ENCODE peak calls at places on chromosomes 13 and 19, in seven cellular contexts. Y is left ventricle myocardium inferior, S is cardiac muscle cell, V is left lung, W is mammary epithelial cell, E is stomach, U is cardiac fibroblast. I is an unnamed sample.

GRCh38 chr19:6616011-6616410 is 25.1 kb upstream of the CD70 start:
- DNase-seq in Y (no peak), S (no peak), V (no peak), W (peak; percentile 91), E (no peak), U (peak; percentile 71), I (no peak)

GRCh38 chr19:12843999-12844732 is 5.9 kb downstream of the MAST1 start:
- DNase-seq in Y (no peak), S (no peak), V (no peak), W (no peak), E (no peak), U (no peak), I (no peak)

GRCh38 chr13:75486146-75486545 is 4.2 kb upstream of the TBC1D4 start:
- DNase-seq in Y (no peak), S (no peak), V (no peak), W (no peak), E (no peak), U (no peak), I (no peak)

GRCh38 chr19:6232567-6232966 is 47.2 kb downstream of the MLLT1 start:
- DNase-seq in Y (no peak), S (no peak), V (no peak), W (peak; percentile 64), E (no peak), U (peak; percentile 92), I (no peak)

GRCh38 chr19:50358483-50359431 is 6.7 kb downstream of the NAPSA start:
- DNase-seq in Y (peak; percentile 74), S (no peak), V (peak; percentile 69), W (no peak), E (peak; percentile 58), U (peak; percentile 50), I (no peak)

GRCh38 chr19:32674153-32674958 is 624 bp downstream of the ANKRD27 start:
- DNase-seq in Y (no peak), S (no peak), V (no peak), W (no peak), E (no peak), U (no peak), I (peak; percentile 7)

GRCh38 chr13:24502567-24503375 is 9.8 kb downstream of the PARP4 start:
- DNase-seq in Y (peak; percentile 30), S (no peak), V (no peak), W (peak; percentile 86), E (peak; percentile 44), U (peak; percentile 71), I (no peak)

GRCh38 chr19:52691215-52691610 is 43.6 kb downstream of the ZNF611 start:
- DNase-seq in Y (peak; percentile 16), S (no peak), V (no peak), W (no peak), E (no peak), U (no peak), I (no peak)

GRCh38 chr13:97856001-97856675 is 97.3 kb upstream of the IPO5 start:
- DNase-seq in Y (peak; percentile 34), S (peak; percentile 4), V (no peak), W (no peak), E (no peak), U (peak; percentile 82), I (no peak)

DNA sequence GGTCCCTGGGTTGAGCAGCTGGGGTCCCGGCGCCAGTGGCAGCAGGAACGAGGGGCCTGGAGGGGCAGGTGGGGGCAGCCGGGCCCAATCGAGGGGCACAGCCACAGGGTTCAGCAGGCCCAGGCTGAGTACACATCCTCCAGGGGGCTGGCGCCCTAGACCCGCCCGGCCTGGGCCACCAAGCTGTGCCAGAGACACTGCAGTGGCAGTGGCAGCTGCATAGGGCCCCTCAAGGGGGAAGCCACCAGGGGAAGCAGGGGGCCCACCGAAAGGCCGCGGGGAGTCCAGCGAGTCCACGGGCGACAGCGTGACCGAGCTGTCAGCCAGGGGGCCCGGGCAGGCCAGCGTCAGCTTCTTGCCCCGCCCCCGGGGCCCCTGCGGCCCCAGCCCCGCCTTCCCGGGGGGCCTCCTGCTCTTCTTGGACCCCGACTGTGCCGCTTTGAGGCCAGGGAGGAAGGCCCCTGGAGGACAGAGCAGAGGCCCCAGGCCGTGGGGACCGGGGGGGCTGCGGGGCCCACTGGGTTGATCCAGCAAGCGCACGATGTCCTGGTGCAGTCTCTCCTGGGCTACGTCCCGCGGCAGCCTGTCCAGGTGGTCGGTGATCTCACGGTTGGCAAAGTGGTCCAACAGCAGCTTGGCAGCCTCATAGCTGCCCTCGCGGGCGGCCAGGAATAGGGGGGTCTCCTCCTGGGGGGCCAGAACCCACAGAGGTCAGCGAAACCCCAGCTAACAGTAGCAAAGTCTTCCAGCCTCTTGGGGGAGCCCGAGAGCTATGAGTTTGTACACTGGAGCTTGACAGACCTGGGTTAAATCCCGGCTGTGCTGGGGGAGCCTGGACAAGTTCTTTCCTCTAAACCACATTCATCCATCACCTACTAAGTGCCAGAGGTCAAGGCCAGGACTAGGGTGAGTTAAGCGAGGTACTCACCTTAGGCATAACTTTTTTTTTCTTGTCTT is 39.5 kb downstream of the NOTCH3 start:
- DNase-seq in Y (no peak), S (no peak), V (no peak), W (no peak), E (no peak), U (peak; percentile 56), I (no peak)
- TF ChIP-seq CTCF in Y (peak; percentile 43), S (peak; percentile 36), V (no peak), W (peak; percentile 32), E (no peak), U (peak; percentile 56), I (no peak)

DNA sequence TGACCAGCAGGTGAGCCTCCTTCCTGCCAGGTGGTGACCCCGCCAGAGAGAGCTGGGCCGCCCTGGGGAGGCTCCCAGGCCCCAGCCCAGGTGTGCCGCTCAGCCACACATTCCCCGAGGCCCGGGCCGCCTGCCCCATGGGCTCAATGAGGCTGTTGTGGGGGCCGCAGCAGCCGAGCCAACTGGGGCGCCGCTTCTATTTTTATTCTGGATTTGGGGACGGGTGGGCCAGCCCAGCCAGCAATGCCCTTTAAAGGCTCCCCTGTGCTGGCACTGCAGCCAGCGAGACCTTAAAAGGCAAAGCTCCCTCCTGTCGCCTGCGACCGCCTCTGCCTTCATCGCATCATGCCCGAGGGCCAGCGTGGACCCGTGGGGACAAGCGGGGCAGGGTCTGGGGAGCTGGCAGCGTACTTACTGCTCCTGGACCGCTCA is 17.7 kb upstream of the CRTC1 start:
- DNase-seq in Y (no peak), S (no peak), V (no peak), W (no peak), E (no peak), U (no peak), I (no peak)
- TF ChIP-seq CTCF in Y (no peak), S (no peak), V (no peak), W (no peak), E (no peak), U (no peak), I (no peak)

DNA sequence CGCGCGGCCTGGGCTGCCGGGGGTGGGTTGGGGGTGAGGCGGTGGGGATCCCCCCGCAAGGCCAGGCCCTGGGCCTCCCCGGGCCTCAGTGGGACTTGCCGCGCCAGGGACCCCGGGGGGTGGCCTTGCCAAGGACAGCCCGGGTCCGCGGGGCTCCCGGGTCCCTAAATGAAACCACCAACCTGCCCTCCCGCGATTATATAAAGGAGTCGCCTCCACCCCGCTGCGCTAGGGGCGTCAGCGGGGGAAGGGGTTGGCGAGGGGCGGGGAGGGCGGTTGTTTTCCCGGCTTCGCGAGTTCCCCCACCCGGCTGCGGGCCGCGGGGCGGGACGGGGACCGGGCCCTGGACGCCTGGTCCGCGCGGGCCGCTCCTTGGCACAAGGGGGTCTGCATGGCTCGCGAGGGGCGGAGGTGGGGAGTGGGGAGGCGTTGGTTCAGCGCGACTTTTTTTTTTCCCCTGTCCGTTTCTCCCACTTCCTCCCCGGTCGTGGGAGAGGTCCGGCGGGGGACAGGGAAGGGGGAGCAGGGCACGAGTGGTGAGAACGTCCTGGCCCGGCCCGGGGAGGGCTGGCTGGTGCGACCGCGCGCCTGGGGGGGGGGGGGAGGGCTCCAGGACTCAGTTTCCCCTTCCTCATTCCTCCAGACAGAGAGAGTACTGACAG is 828 bp upstream of the ZBTB7A start:
- DNase-seq in Y (no peak), S (peak; percentile 50), V (no peak), W (no peak), E (no peak), U (no peak), I (peak; percentile 38)
- TF ChIP-seq CTCF in Y (peak; percentile 11), S (no peak), V (no peak), W (no peak), E (no peak), U (no peak), I (no peak)

GRCh38 chr19:7739211-7739752 is 7.4 kb upstream of the CLEC4G start:
- DNase-seq in Y (no peak), S (no peak), V (no peak), W (no peak), E (no peak), U (no peak), I (no peak)

GRCh38 chr19:7736148-7736547 is 4.2 kb upstream of the CLEC4G start:
- DNase-seq in Y (no peak), S (no peak), V (no peak), W (no peak), E (no peak), U (no peak), I (no peak)

GRCh38 chr19:7734220-7735203 is 2.6 kb upstream of the CLEC4G start:
- DNase-seq in Y (no peak), S (no peak), V (no peak), W (no peak), E (no peak), U (peak; percentile 14), I (no peak)

GRCh38 chr19:7738023-7738422 is 6.1 kb upstream of the CLEC4G start:
- DNase-seq in Y (no peak), S (no peak), V (no peak), W (no peak), E (no peak), U (no peak), I (no peak)

DNA sequence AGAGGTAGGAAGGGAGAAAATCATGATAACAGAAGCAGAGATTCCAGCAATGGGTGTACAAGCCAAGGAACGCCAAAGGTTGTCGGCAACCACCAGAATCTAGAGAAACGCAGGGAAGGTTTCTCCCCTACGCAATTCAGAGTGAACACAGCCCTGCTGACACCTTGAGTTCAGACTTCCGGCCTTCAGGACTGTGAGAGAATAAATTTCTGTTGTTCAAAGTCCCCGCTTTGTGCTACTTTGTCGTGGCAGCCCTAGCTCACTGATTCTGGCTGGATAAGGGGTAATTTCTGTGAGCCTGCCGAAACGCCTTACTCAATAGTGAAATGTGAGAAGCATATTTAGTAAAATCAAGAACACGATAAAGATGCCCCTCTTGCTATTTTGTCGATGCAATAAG is 5.3 kb upstream of the CLEC4G start:
- DNase-seq in Y (no peak), S (no peak), V (no peak), W (no peak), E (no peak), U (no peak), I (no peak)
- TF ChIP-seq CTCF in Y (no peak), S (no peak), V (no peak), W (no peak), E (no peak), U (no peak), I (no peak)

DNA sequence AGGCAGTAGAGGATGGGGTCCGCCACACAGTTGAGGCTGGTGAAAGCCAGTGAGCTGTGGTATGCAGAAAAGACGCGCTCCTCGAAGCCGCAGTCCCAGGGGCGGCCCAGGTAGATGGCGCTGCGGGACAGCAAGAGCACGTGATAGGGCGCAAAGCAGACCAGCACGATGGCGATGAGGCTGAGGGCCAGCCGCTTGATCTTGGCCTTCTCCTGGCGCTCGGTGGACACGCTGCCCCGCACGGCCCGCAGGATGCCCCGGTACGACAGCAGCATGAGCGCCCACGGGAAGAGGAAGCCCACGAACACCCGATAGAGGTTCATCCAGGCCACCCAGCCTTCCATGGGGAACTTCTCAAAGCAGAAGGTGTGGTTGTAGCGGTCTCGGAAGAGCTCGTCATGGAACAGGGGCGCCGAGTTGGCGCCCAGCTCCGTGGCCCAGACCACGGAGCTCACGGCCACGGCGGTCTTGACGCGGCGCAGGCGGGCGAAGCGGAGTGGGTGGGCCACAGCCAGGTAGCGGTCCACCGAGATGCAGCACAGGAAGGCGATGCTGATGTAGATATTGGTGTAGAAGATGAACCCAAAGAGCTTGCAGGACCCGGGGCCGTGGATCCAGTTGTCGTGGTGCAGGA is 6.5 kb upstream of the OPA3 start:
- DNase-seq in Y (no peak), S (peak; percentile 76), V (peak; percentile 53), W (peak; percentile 34), E (peak; percentile 77), U (no peak), I (peak; percentile 60)
- TF ChIP-seq CTCF in Y (no peak), S (peak; percentile 22), V (peak; percentile 19), W (peak; percentile 51), E (no peak), U (no peak), I (peak; percentile 21)